ENCODE peak calls at places on chromosomes 5 and 9, in five cellular contexts. J is globus pallidus; R is left lobe of liver; N is stimulated activated CD8-positive, alpha-beta memory T cell treated with anti-CD3 and anti-CD28 coated beads, Interleukin-15, amount 100 ng/mL, for 48 hours; I is activated T-cell treated with anti-CD3 and anti-CD28 coated beads for 48 hours. D is an unnamed sample.
A peak's percentile ranks its signal among the peaks of the same experiment; 100 is the strongest.

GRCh38 chr5:1432296-1432695 is 12.9 kb downstream of the SLC6A3 start:
- DNase-seq in J (no peak), R (no peak), N (no peak), I (no peak), D (no peak)

GRCh38 chr5:178569485-178569884 is 20.7 kb downstream of the COL23A1 start:
- DNase-seq in J (no peak), R (no peak), N (no peak), I (no peak), D (no peak)

GRCh38 chr5:151671979-151672378 is 14.7 kb downstream of the SPARC start:
- DNase-seq in J (no peak), R (peak; percentile 43), N (no peak), I (no peak), D (no peak)

GRCh38 chr5:179427676-179428056 is 82.4 kb upstream of the ADAMTS2 start:
- DNase-seq in J (no peak), R (no peak), N (no peak), I (no peak), D (no peak)

GRCh38 chr5:124747770-124748686 is 1.6 kb upstream of the ZNF608 start:
- DNase-seq in J (peak; percentile 82), R (no peak), N (no peak), I (no peak), D (peak; percentile 28)

GRCh38 chr9:105067895-105068580 is 140.1 kb upstream of the ABCA1 start:
- DNase-seq in J (no peak), R (no peak), N (no peak), I (no peak), D (no peak)

GRCh38 chr9:109903515-109904138 is 123.6 kb downstream of the PALM2AKAP2 start:
- DNase-seq in J (peak; percentile 54), R (peak; percentile 74), N (peak; percentile 11), I (peak; percentile 47), D (peak; percentile 44)

GRCh38 chr9:137241490-137242328 is 622 bp downstream of the TUBB4B start:
- DNase-seq in J (no peak), R (peak; percentile 68), N (peak; percentile 61), I (peak; percentile 65), D (peak; percentile 61)